ENCODE peak calls at places on chromosomes 6 and 20, in nine cellular contexts. Y, A, P, R, Z, N, Q, D and B are unnamed samples.

GRCh38 chr6:107736713-107737396 is 87.3 kb downstream of the SCML4 start:
- DNase-seq in Q (no peak), R (no peak), A (no peak), D (peak; percentile 87), Z (no peak), Y (no peak), P (no peak), N (no peak), B (no peak)

GRCh38 chr6:135605278-135605790 is 107.8 kb upstream of the AHI1 start:
- DNase-seq in N (no peak), R (no peak), A (no peak), Y (no peak), Z (no peak), Q (no peak), D (no peak), P (no peak), B (peak; percentile 18)

GRCh38 chr6:30935018-30935417 is 3.0 kb upstream of the SFTA2 start:
- DNase-seq in R (peak; percentile 77), Z (no peak), A (no peak), D (no peak), Q (no peak), P (no peak), Y (no peak), N (no peak), B (no peak)

GRCh38 chr20:53918949-53919361 is 151.4 kb downstream of the BCAS1 start:
- DNase-seq in Y (no peak), Z (no peak), N (no peak), P (peak; percentile 52), Q (peak; percentile 71), R (no peak), D (no peak), A (peak; percentile 96), B (no peak)

GRCh38 chr6:138275976-138276375 is 57.7 kb upstream of the PBOV1 start:
- DNase-seq in N (no peak), D (no peak), Y (no peak), R (no peak), Z (no peak), Q (no peak), A (peak; percentile 49), P (no peak), B (no peak)

GRCh38 chr20:35311409-35311808 is 19.2 kb upstream of the FAM83C start:
- DNase-seq in D (no peak), A (peak; percentile 22), Q (no peak), R (no peak), Z (peak; percentile 94), P (no peak), Y (peak; percentile 66), N (peak; percentile 81), B (peak; percentile 74)

GRCh38 chr6:106609699-106610098 is 19.6 kb downstream of the RTN4IP1 start:
- DNase-seq in D (no peak), Z (peak; percentile 44), A (peak; percentile 67), Q (peak; percentile 84), Y (peak; percentile 32), P (peak; percentile 39), N (peak; percentile 21), R (peak; percentile 50), B (no peak)

GRCh38 chr20:53793783-53794383 is 200.2 kb upstream of the ZNF217 start:
- DNase-seq in Y (no peak), Z (no peak), D (no peak), R (no peak), P (no peak), A (no peak), N (no peak), Q (no peak), B (peak; percentile 76)

GRCh38 chr6:151149788-151150187 is 90.0 kb upstream of the AKAP12 start:
- DNase-seq in Q (peak; percentile 21), Y (no peak), A (no peak), N (no peak), D (no peak), R (no peak), P (no peak), Z (no peak), B (no peak)

GRCh38 chr20:14384411-14384810 is 47.0 kb upstream of the FLRT3 start:
- DNase-seq in D (no peak), Z (peak; percentile 51), A (no peak), R (peak; percentile 13), Y (peak; percentile 16), Q (no peak), P (no peak), N (no peak), B (no peak)

GRCh38 chr6:48535569-48535968 is 424.6 kb upstream of the PTCHD4 start:
- DNase-seq in A (peak; percentile 49), P (no peak), Y (no peak), Q (no peak), D (no peak), R (no peak), N (no peak), Z (peak; percentile 80), B (peak; percentile 50)

DNA sequence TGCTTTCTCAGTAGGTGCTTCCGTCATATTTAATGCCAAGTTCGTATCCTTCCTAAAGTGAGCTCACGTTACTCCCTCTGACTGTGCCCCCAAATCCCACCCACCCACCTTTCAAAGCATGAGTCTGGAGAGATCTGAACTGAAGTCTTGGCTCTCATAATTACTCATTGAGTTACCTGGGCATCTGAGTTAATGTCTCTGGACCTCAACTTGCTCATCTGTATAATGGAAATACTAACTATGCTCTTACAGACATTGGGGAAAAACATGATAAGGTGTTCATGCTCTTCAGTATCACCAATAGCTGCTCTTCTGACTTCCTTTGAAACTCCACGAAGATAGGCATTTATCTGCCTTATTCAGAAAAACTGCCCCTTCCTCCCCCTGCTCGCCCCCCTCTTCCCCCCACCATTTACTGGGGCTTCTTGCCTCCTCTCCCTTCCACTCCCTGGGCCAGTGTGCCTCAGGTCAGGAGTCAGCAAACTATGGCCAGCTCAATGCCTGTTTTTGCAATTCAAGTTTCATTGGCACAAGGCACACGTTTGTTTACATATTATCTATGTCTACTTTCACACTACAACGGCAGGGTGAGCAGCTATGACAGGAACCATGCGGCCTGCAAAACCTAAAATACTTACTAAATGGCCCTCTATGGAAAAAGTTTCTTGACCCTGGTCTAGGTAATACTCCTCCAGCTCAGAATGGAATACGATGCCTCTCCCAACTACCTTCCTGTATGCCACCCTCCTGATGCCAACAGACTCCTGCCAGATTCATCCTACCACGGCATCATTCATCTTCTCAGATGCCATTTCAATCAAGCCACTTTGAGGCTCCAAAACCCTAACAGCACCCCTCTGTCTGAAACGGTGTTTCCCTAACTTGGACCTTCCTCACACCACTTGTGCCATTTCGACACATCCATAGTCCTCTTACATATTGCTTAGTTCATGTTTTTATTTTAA is 138.7 kb downstream of the ZMYND8 start:
- DNase-seq in Y (no peak), A (no peak), R (no peak), P (no peak), Q (no peak), Z (no peak), N (no peak), D (no peak), B (no peak)
- H3K36me3 ChIP-seq in Y (peaks cover 2% of the 10 kb centered on the region), A (peaks cover 58% of the 10 kb centered on the region), R (peaks cover 2% of the 10 kb centered on the region), P (peaks cover 42% of the 10 kb centered on the region), Q (peaks cover 51% of the 10 kb centered on the region), Z (peaks cover 11% of the 10 kb centered on the region), N (peaks cover 35% of the 10 kb centered on the region), D (peaks cover 18% of the 10 kb centered on the region), B (peaks cover 71% of the 10 kb centered on the region)

DNA sequence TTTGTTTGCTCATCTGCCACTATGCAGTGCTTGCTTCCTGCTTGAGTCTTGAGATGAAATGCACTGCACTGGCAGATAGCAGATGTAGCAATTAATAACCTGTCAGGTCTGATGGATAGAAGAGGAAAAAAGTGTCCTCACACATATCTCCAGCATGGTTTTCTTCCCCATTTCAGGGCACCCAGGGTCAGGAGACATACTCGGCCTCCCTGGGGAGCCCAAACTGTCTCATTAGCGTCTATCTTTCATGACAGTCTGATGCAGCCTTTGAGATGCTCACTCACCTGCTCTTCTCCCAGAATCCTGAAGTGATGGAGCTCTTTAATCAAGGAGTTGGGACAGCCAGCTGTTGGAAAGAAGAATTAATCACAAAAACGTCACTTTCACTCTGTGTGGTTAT is 295.2 kb upstream of the AGPAT4 start:
- DNase-seq in A (no peak), Y (no peak), D (no peak), Z (no peak), P (no peak), N (no peak), Q (no peak), R (no peak), B (no peak)
- H3K9me2 ChIP-seq in A (peaks cover 10% of the 10 kb centered on the region), Y (no peaks in the 10 kb centered on the region), D (no peaks in the 10 kb centered on the region), Z (no peaks in the 10 kb centered on the region), P (no peaks in the 10 kb centered on the region), N (no peaks in the 10 kb centered on the region), Q (no peaks in the 10 kb centered on the region), R (no peaks in the 10 kb centered on the region), B (no peaks in the 10 kb centered on the region)

GRCh38 chr6:190596-191395 is 101.5 kb upstream of the DUSP22 start:
- DNase-seq in D (peak; percentile 50), N (no peak), Y (no peak), Q (no peak), A (peak; percentile 33), P (no peak), Z (peak; percentile 9), R (no peak), B (peak; percentile 10)
- H3K4me1 ChIP-seq in D (peaks cover 61% of the 10 kb centered on the region), N (no peaks in the 10 kb centered on the region), Y (no peaks in the 10 kb centered on the region), Q (peaks cover 16% of the 10 kb centered on the region), A (no peaks in the 10 kb centered on the region), P (no peaks in the 10 kb centered on the region), Z (no peaks in the 10 kb centered on the region), R (peaks cover 17% of the 10 kb centered on the region), B (no peaks in the 10 kb centered on the region)

GRCh38 chr6:52511163-52511562 is 65.7 kb downstream of the TRAM2 start:
- DNase-seq in Z (no peak), D (no peak), P (no peak), A (no peak), R (no peak), Y (no peak), N (no peak), Q (no peak), B (no peak)
- H3K36me3 ChIP-seq in Z (peaks cover 20% of the 10 kb centered on the region), D (peaks cover 58% of the 10 kb centered on the region), P (peaks cover 71% of the 10 kb centered on the region), A (peaks cover 3% of the 10 kb centered on the region), R (peaks cover 4% of the 10 kb centered on the region), Y (peaks cover 65% of the 10 kb centered on the region), N (peaks cover 11% of the 10 kb centered on the region), Q (peaks cover 16% of the 10 kb centered on the region), B (no peaks in the 10 kb centered on the region)

GRCh38 chr6:100554228-100554627 is 89.5 kb upstream of the SIM1 start:
- DNase-seq in P (no peak), Z (no peak), R (peak; percentile 27), D (no peak), Y (no peak), Q (no peak), A (no peak), N (no peak), B (no peak)
- H3K9me2 ChIP-seq in P (no peaks in the 10 kb centered on the region), Z (no peaks in the 10 kb centered on the region), R (no peaks in the 10 kb centered on the region), D (no peaks in the 10 kb centered on the region), Y (no peaks in the 10 kb centered on the region), Q (no peaks in the 10 kb centered on the region), A (no peaks in the 10 kb centered on the region), N (no peaks in the 10 kb centered on the region), B (no peaks in the 10 kb centered on the region)

GRCh38 chr6:81169166-81169565 is 583.3 kb downstream of the TENT5A start:
- DNase-seq in R (no peak), D (no peak), P (no peak), A (no peak), Q (no peak), N (no peak), Z (peak; percentile 17), Y (peak; percentile 27), B (no peak)
- H3K4me1 ChIP-seq in R (no peaks in the 10 kb centered on the region), D (no peaks in the 10 kb centered on the region), P (peaks cover 13% of the 10 kb centered on the region), A (no peaks in the 10 kb centered on the region), Q (no peaks in the 10 kb centered on the region), N (no peaks in the 10 kb centered on the region), Z (no peaks in the 10 kb centered on the region), Y (peaks cover 27% of the 10 kb centered on the region), B (no peaks in the 10 kb centered on the region)

GRCh38 chr20:4781211-4781610 is 59.5 kb downstream of the PRND start:
- DNase-seq in N (no peak), D (no peak), A (no peak), R (no peak), P (no peak), Q (no peak), Z (no peak), Y (no peak), B (no peak)
- H3K36me3 ChIP-seq in N (no peaks in the 10 kb centered on the region), D (no peaks in the 10 kb centered on the region), A (no peaks in the 10 kb centered on the region), R (no peaks in the 10 kb centered on the region), P (no peaks in the 10 kb centered on the region), Q (peaks cover 56% of the 10 kb centered on the region), Z (no peaks in the 10 kb centered on the region), Y (no peaks in the 10 kb centered on the region), B (no peaks in the 10 kb centered on the region)

GRCh38 chr6:110755411-110755834 is 59.8 kb downstream of the CDK19 start:
- DNase-seq in Q (no peak), A (no peak), Z (no peak), N (no peak), Y (no peak), D (no peak), R (peak; percentile 31), P (no peak), B (no peak)
- H3K9me2 ChIP-seq in Q (no peaks in the 10 kb centered on the region), A (no peaks in the 10 kb centered on the region), Z (no peaks in the 10 kb centered on the region), N (no peaks in the 10 kb centered on the region), Y (no peaks in the 10 kb centered on the region), D (no peaks in the 10 kb centered on the region), R (no peaks in the 10 kb centered on the region), P (no peaks in the 10 kb centered on the region), B (no peaks in the 10 kb centered on the region)